ENCODE peak calls at places on chromosomes 5 and 9, in five cellular contexts. D is RWPE1, O is NCI-H345, M is T-helper 2 cell, T is ureter. K is an unnamed sample.

GRCh38 chr5:180853522-180853921 is 7.6 kb downstream of the ZFP62 start:
- DNase-seq in M (no peak), O (no peak), T (no peak), D (no peak), K (no peak)

GRCh38 chr5:98581416-98581999 is 192.0 kb upstream of the RGMB start:
- DNase-seq in M (no peak), T (no peak), O (no peak), D (no peak), K (no peak)

GRCh38 chr9:74935008-74935407 is 17.7 kb downstream of the C9orf40 start:
- DNase-seq in D (no peak), O (no peak), M (no peak), T (no peak), K (no peak)

GRCh38 chr5:9930156-9930555 is 300.0 kb upstream of the TAS2R1 start:
- DNase-seq in O (no peak), T (no peak), D (no peak), M (no peak), K (no peak)

GRCh38 chr5:43192558-43193170 is 639 bp downstream of the NIM1K start:
- DNase-seq in T (no peak), D (no peak), M (no peak), O (peak), K (no peak)

GRCh38 chr5:84550222-84550621 is 165.5 kb upstream of the EDIL3 start:
- DNase-seq in T (no peak), O (no peak), D (no peak), M (no peak), K (no peak)

GRCh38 chr9:89430995-89431394 is 66.9 kb downstream of the SEMA4D start:
- DNase-seq in T (no peak), M (no peak), D (peak), O (no peak), K (no peak)

GRCh38 chr9:100601216-100601615 is 23.3 kb downstream of the CAVIN4 start:
- DNase-seq in M (no peak), O (peak), D (peak), T (no peak), K (no peak)

GRCh38 chr9:21524099-21524830 is 42.2 kb upstream of the IFNE start:
- DNase-seq in T (no peak), M (no peak), D (no peak), O (no peak), K (no peak)

GRCh38 chr9:8863886-8864881 is 1064.6 kb upstream of the DMAC1 start:
- DNase-seq in M (no peak), D (no peak), O (no peak), T (no peak), K (no peak)

GRCh38 chr5:33601881-33602280 is 161.1 kb downstream of the TARS1 start:
- DNase-seq in T (no peak), D (no peak), O (no peak), M (no peak), K (no peak)